ENCODE peak calls at places on chromosomes 4 and X, in nine cellular contexts. F, V, I, L, W, G, T, E and K are unnamed samples.

GRCh38 chr4:64359496-64359895 is 49.8 kb downstream of the TECRL start:
- DNase-seq in F (no peak), V (no peak), I (no peak), L (no peak), W (no peak), G (no peak), T (no peak), E (no peak), K (no peak)

GRCh38 chrX:32191316-32191715 is 1020.0 kb downstream of the DMD start:
- DNase-seq in F (no peak), V (no peak), I (no peak), L (no peak), W (no peak), G (no peak), T (no peak), E (no peak), K (no peak)

GRCh38 chr4:159105063-159105414 is 2.2 kb downstream of the RAPGEF2 start:
- DNase-seq in F (no peak), V (no peak), I (no peak), L (no peak), W (no peak), G (no peak), T (no peak), E (peak; percentile 55), K (no peak)

GRCh38 chr4:58711039-58711438 is 1600.9 kb upstream of the IGFBP7 start:
- DNase-seq in F (no peak), V (no peak), I (no peak), L (no peak), W (no peak), G (no peak), T (no peak), E (no peak), K (no peak)

GRCh38 chrX:149487292-149487691 is 17.8 kb downstream of the IDS start:
- DNase-seq in F (no peak), V (no peak), I (no peak), L (no peak), W (no peak), G (peak; percentile 19), T (no peak), E (no peak), K (peak; percentile 8)

GRCh38 chr4:118957683-118958082 is 69.0 kb downstream of the SYNPO2 start:
- DNase-seq in F (no peak), V (no peak), I (no peak), L (no peak), W (no peak), G (no peak), T (no peak), E (peak; percentile 66), K (no peak)

GRCh38 chrX:9749141-9749540 is 16.5 kb downstream of the GPR143 start:
- DNase-seq in F (no peak), V (no peak), I (no peak), L (no peak), W (no peak), G (no peak), T (no peak), E (no peak), K (no peak)

GRCh38 chrX:119880552-119881437 is 9.2 kb downstream of the NDUFA1 start:
- DNase-seq in F (no peak), V (no peak), I (no peak), L (peak; percentile 46), W (no peak), G (peak; percentile 17), T (no peak), E (peak; percentile 64), K (peak; percentile 37)

GRCh38 chr4:150782311-150782710 is 200.4 kb downstream of the MAB21L2 start:
- DNase-seq in F (no peak), V (no peak), I (no peak), L (peak; percentile 26), W (no peak), G (no peak), T (no peak), E (peak; percentile 57), K (peak; percentile 41)

GRCh38 chr4:7727727-7728126 is 211.9 kb downstream of the AFAP1 start:
- DNase-seq in F (no peak), V (no peak), I (peak; percentile 4), L (no peak), W (no peak), G (no peak), T (no peak), E (no peak), K (no peak)

GRCh38 chr4:136939781-136940180 is 592.5 kb downstream of the PCDH18 start:
- DNase-seq in F (no peak), V (no peak), I (no peak), L (no peak), W (no peak), G (no peak), T (no peak), E (no peak), K (no peak)

GRCh38 chr4:97653701-97654100 is 489.6 kb downstream of the STPG2 start:
- DNase-seq in F (no peak), V (no peak), I (no peak), L (no peak), W (no peak), G (no peak), T (no peak), E (no peak), K (no peak)

GRCh38 chr4:22072240-22072639 is 123.7 kb upstream of the KCNIP4 start:
- DNase-seq in F (no peak), V (no peak), I (no peak), L (no peak), W (no peak), G (no peak), T (no peak), E (no peak), K (no peak)

GRCh38 chrX:15721911-15722310 is 16.2 kb upstream of the CA5B start:
- DNase-seq in F (no peak), V (no peak), I (no peak), L (no peak), W (no peak), G (no peak), T (no peak), E (no peak), K (no peak)

GRCh38 chr4:182213024-182213423 is 30.2 kb upstream of the TENM3 start:
- DNase-seq in F (no peak), V (no peak), I (no peak), L (no peak), W (no peak), G (no peak), T (no peak), E (no peak), K (no peak)

GRCh38 chr4:121656269-121656641 is 40.5 kb downstream of the ANXA5 start:
- DNase-seq in F (no peak), V (no peak), I (peak; percentile 51), L (peak; percentile 10), W (no peak), G (peak; percentile 7), T (no peak), E (peak; percentile 68), K (peak; percentile 55)

GRCh38 chr4:4981427-4981826 is 37.8 kb downstream of the CYTL1 start:
- DNase-seq in F (no peak), V (no peak), I (no peak), L (no peak), W (no peak), G (no peak), T (no peak), E (peak; percentile 45), K (no peak)

GRCh38 chr4:166312166-166312565 is 439.1 kb downstream of the TLL1 start:
- DNase-seq in F (no peak), V (no peak), I (no peak), L (no peak), W (no peak), G (no peak), T (no peak), E (peak; percentile 54), K (no peak)

GRCh38 chr4:168486961-168487820 is 6.9 kb upstream of the DDX60L start:
- DNase-seq in F (no peak), V (no peak), I (no peak), L (peak; percentile 80), W (no peak), G (peak; percentile 8), T (no peak), E (peak; percentile 83), K (peak; percentile 92)

GRCh38 chrX:97563531-97564133 is 679.9 kb downstream of the RPA4 start:
- DNase-seq in F (no peak), V (peak; percentile 12), I (peak; percentile 29), L (peak; percentile 14), W (no peak), G (no peak), T (no peak), E (peak; percentile 70), K (no peak)

GRCh38 chrX:11108253-11108941 is 2.7 kb upstream of the HCCS start:
- DNase-seq in F (no peak), V (no peak), I (no peak), L (no peak), W (no peak), G (no peak), T (no peak), E (no peak), K (no peak)

GRCh38 chr4:52665592-52665991 is 6.5 kb upstream of the USP46 start:
- DNase-seq in F (no peak), V (no peak), I (no peak), L (no peak), W (no peak), G (peak; percentile 9), T (no peak), E (no peak), K (no peak)

GRCh38 chrX:45850775-45851433 is 650.2 kb upstream of the DIPK2B start:
- DNase-seq in F (peak; percentile 7), V (no peak), I (no peak), L (no peak), W (peak; percentile 12), G (peak; percentile 15), T (no peak), E (peak; percentile 45), K (peak; percentile 41)

GRCh38 chr4:110917835-110918234 is 295.0 kb upstream of the PITX2 start:
- DNase-seq in F (no peak), V (no peak), I (no peak), L (no peak), W (no peak), G (no peak), T (no peak), E (no peak), K (no peak)

GRCh38 chr4:2646386-2647149 is 109.6 kb downstream of the TNIP2 start:
- DNase-seq in F (no peak), V (no peak), I (no peak), L (no peak), W (no peak), G (no peak), T (no peak), E (no peak), K (no peak)

GRCh38 chr4:82569076-82569475 is 7.3 kb upstream of the TMEM150C start:
- DNase-seq in F (no peak), V (no peak), I (no peak), L (no peak), W (no peak), G (no peak), T (no peak), E (no peak), K (no peak)

GRCh38 chr4:147285751-147286150 is 195.1 kb upstream of the EDNRA start:
- DNase-seq in F (no peak), V (peak; percentile 39), I (no peak), L (no peak), W (no peak), G (no peak), T (no peak), E (peak; percentile 56), K (no peak)

GRCh38 chr4:178664636-178665035 is 1222.4 kb upstream of the AGA start:
- DNase-seq in F (no peak), V (no peak), I (no peak), L (no peak), W (no peak), G (no peak), T (no peak), E (no peak), K (no peak)

GRCh38 chrX:108199691-108200090 is 108.1 kb downstream of the ATG4A start:
- DNase-seq in F (no peak), V (no peak), I (no peak), L (peak; percentile 1), W (no peak), G (peak; percentile 4), T (no peak), E (peak; percentile 30), K (peak; percentile 41)